ENCODE peak calls at places on chromosomes 12 and 14, in six cellular contexts. M, D, G, T, J and Q are unnamed samples.

GRCh38 chr12:42299392-42300308 is 26.2 kb downstream of the ZCRB1 start:
- DNase-seq in D (no peak), M (no peak), T (no peak), G (no peak), J (no peak), Q (no peak)

GRCh38 chr14:85764809-85765208 is 234.9 kb downstream of the FLRT2 start:
- DNase-seq in J (no peak), G (no peak), M (no peak), T (no peak), D (no peak), Q (peak)

GRCh38 chr12:77324763-77325468 is 259.5 kb upstream of the E2F7 start:
- DNase-seq in J (peak), G (peak), M (peak), T (peak), D (peak), Q (peak)

GRCh38 chr14:98226411-98226810 is 1045.6 kb downstream of the BCL11B start:
- DNase-seq in G (no peak), J (no peak), M (no peak), D (no peak), T (no peak), Q (no peak)

GRCh38 chr12:122100568-122100967 is 22.0 kb downstream of the MLXIP start:
- DNase-seq in M (no peak), J (no peak), G (no peak), T (no peak), D (no peak), Q (no peak)

GRCh38 chr14:96574171-96574632 is 72.0 kb downstream of the PAPOLA start:
- DNase-seq in G (no peak), M (no peak), T (no peak), J (no peak), D (no peak), Q (no peak)

GRCh38 chr14:76138119-76138757 is 13.5 kb upstream of the GPATCH2L start:
- DNase-seq in J (no peak), G (no peak), D (no peak), T (no peak), M (no peak), Q (no peak)

GRCh38 chr12:53004178-53004577 is 2.1 kb upstream of the EIF4B start:
- DNase-seq in M (no peak), D (no peak), J (no peak), T (no peak), G (no peak), Q (no peak)

GRCh38 chr12:495466-495865 is 35.7 kb downstream of the B4GALNT3 start:
- DNase-seq in G (no peak), T (no peak), J (no peak), D (no peak), M (no peak), Q (no peak)

GRCh38 chr14:31435276-31435675 is 14.9 kb upstream of the HEATR5A start:
- DNase-seq in D (no peak), T (no peak), J (no peak), M (no peak), G (no peak), Q (no peak)

GRCh38 chr14:61282746-61283145 is 1.6 kb upstream of the TMEM30B start:
- DNase-seq in G (no peak), D (no peak), T (no peak), J (no peak), M (no peak), Q (no peak)

GRCh38 chr14:61280092-61280525 is 1.0 kb downstream of the TMEM30B start:
- DNase-seq in T (peak), G (peak), M (no peak), D (no peak), J (peak), Q (no peak)

GRCh38 chr14:61281186-61281676 is at the start of gene TMEM30B:
- DNase-seq in D (peak), T (peak), G (peak), M (no peak), J (peak), Q (no peak)

GRCh38 chr14:61281911-61282310 is 773 bp upstream of the TMEM30B start:
- DNase-seq in M (no peak), T (no peak), J (no peak), D (peak), G (no peak), Q (no peak)

DNA sequence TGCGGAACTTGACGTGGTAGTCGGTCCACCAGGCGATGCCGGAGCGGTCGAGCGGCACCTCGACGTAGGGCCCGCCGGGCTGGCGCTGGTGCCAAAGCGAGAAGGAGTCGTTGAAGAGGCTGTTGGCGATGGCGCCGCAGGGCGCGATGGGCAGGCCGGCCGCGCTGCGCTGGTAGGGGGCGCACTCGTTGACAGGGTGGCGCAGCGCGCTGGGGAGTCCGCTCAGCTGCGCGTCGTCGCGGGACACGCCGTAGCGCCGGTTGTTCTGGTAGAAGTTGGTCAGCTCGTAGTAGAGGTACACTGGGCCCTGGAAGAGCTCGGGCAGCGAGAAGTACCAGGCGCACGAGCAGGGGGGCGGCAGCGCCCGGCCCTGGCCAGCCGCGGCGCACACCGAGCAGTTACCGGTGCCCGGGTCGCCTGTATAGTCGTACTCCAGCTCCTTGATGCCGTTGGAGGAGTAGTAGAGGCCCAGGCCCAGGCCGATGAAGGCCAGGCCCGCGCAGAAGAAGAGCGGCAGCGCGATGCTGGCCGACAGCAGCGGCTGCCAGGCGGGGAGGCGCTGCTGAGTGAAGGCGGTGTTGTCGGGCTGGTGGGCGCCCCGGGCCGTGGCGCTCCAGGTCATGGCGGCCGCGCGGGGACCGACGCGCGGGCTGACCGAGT is 482 bp downstream of the TMEM30B start:
- DNase-seq in T (peak), D (peak), M (peak), G (peak), J (peak), Q (peak)
- TF ChIP-seq CTCF in T (peak), D (no peak), M (peak), G (peak), J (peak), Q (peak)

DNA sequence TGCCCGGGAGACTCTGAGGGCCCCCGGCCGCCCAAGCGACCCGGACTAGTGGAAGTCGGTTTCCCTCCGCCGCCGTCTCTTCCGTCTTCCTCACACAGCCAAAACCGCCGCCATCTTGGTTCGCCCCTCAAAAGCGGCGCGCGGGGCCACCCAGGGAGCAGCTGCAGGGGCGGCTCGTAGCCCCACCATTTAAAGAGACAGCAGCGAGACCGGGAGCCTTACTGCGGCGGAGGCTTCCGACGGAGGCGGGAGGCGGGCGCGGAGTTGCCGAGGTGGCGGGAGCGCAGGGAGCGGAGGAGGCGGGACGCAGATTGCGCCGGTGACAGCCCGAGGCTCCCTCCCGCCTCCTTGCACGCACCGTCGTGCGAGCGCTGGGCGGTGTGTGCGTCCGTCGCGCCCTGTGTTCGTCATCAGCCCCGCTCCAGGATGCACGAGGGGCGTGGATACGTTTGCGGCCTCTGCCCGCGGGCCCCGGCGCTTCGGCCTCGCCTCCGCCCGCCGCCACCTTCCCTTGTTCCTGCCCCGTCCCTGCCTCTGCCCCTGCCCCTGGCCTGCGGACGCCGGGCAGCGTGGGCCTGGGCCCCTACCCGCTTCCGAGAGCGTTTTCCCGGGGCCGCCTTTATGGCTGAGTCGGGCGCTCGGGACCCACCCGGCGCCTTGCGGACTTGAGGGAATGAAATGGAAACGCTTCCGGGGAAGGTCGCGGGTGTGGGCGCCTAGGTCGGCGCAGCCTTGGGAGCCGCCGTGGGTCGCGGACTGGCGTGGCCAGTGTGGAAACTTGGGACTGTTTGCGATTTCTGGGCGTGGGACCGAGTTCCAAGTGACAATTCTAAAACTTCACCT is at the start of gene PPP4R3A:
- DNase-seq in J (peak), D (peak), M (peak), G (peak), T (peak), Q (peak)
- TF ChIP-seq POLR2A in J (peak), D (no peak), M (peak), G (peak), T (peak), Q (peak)

GRCh38 chr14:103871596-103872480 is 24.5 kb upstream of the PPP1R13B start:
- DNase-seq in J (peak), G (peak), M (peak), T (peak), D (no peak), Q (peak)
- H3K4me3 ChIP-seq in J (peak), G (peak), M (peak), T (no peak), D (peak), Q (no peak)

GRCh38 chr12:124992874-124993567 is 424 bp upstream of the BRI3BP start:
- DNase-seq in D (peak), J (peak), M (peak), G (peak), T (peak), Q (no peak)
- TF ChIP-seq CTCF in D (no peak), J (peak), M (peak), G (peak), T (no peak), Q (no peak)

DNA sequence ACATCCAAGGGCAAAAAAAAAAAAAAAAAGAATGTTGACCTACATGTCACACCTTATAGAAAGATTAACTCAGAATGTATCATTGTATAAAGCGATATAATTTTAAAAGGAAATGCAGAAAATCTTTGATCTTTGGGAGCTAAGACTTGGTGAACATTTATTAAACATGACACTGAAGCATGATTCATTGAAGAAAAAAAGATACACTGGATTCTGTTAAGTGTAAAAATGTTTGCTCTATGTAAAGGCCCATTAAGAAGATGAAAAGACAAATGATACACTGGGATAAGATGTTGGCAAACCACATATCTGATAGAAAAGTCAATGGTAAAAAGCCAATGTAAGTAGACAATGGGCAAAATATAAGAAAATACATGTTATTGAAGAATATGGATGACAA is 1131.0 kb downstream of the AACS start:
- DNase-seq in D (no peak), J (no peak), T (no peak), M (no peak), G (no peak), Q (no peak)
- TF ChIP-seq POLR2A in D (no peak), J (no peak), T (no peak), M (no peak), G (no peak), Q (no peak)

DNA sequence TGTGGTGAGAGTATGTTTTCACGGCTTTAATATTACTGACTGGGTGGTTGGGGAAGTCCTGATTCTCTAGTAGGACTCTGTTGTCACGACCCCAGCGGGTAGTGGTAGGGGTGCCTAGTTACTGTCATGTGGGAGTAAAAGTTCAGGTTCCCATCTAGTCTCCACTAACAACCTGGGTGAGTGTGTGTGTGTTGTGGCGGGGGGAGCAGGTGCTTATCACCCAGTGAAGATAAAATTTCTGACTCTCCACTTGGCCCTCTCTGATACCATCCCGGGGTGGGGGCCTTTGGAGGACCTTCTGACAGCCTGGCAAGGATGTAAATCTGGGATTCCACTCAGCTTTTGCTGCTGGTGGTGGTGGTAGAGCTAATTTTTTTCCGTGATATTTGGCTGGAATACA is 35.4 kb upstream of the GUCY2C start:
- DNase-seq in J (no peak), G (no peak), D (no peak), M (no peak), T (no peak), Q (no peak)
- H3K4me3 ChIP-seq in J (no peak), G (no peak), D (no peak), M (no peak), T (no peak), Q (no peak)

GRCh38 chr14:67280506-67280905 is 39.3 kb downstream of the PALS1 start:
- DNase-seq in T (no peak), J (no peak), D (no peak), M (no peak), G (no peak), Q (no peak)

DNA sequence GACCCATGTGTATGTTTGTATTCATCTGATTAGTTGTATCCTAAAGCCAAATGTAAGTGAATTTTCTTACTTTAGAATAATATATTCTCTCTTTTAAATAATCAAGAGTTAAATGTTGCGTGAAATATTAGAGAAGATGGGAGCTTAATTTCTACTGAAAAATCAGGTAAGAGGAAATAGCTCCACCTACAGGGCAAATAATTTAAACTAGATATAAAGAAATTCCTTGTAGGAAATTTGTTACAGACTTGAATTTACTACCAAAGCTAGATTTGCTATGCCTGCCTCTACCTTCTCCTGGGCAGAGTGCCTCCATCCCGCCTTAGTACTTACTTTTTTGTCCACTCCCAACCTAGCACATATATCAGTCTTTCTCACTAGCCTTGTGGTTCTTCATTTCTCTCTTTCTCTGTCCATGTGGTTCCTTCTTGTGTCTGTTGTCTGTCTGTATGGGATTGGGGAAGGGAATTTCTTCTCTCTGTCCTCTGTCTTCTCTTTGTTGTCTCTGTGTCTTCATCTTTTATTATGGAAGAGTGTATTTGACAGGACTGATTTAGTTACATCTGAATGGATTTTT is 44.7 kb downstream of the PALS1 start:
- DNase-seq in G (no peak), T (no peak), J (no peak), D (no peak), M (peak), Q (no peak)
- TF ChIP-seq CTCF in G (peak), T (peak), J (peak), D (no peak), M (peak), Q (peak)